ENCODE peak calls at places on chromosomes 2 and 18, in seven cellular contexts. One of them, this sample, is unnamed.

GRCh38 chr2:68103026-68103425 is 40.2 kb upstream of the C1D start:
- DNase-seq in frontal cortex: no peak
- DNase-seq in Caki2: no peak
- DNase-seq in progenitor cell of endocrine pancreas: no peak
- DNase-seq in astrocyte of the cerebellum: no peak
- DNase-seq in memory B cell: no peak
- DNase-seq in ovary: no peak
- DNase-seq in this sample: no peak

GRCh38 chr18:72458256-72458655 is 85.9 kb downstream of the CBLN2 start:
- DNase-seq in ovary: no peak
- DNase-seq in frontal cortex: no peak
- DNase-seq in memory B cell: no peak
- DNase-seq in astrocyte of the cerebellum: no peak
- DNase-seq in progenitor cell of endocrine pancreas: no peak
- DNase-seq in Caki2: no peak
- DNase-seq in this sample: no peak

GRCh38 chr2:189545424-189545823 is 35.2 kb downstream of the SLC40A1 start:
- DNase-seq in ovary: no peak
- DNase-seq in progenitor cell of endocrine pancreas: no peak
- DNase-seq in astrocyte of the cerebellum: no peak
- DNase-seq in frontal cortex: no peak
- DNase-seq in memory B cell: no peak
- DNase-seq in Caki2: no peak
- DNase-seq in this sample: no peak

GRCh38 chr2:156181208-156181607 is 151.3 kb downstream of the NR4A2 start:
- DNase-seq in memory B cell: no peak
- DNase-seq in progenitor cell of endocrine pancreas: no peak
- DNase-seq in Caki2: no peak
- DNase-seq in astrocyte of the cerebellum: no peak
- DNase-seq in frontal cortex: no peak
- DNase-seq in ovary: no peak
- DNase-seq in this sample: no peak

GRCh38 chr2:30108192-30108591 is 38.6 kb upstream of the YPEL5 start:
- DNase-seq in progenitor cell of endocrine pancreas: no peak
- DNase-seq in ovary: no peak
- DNase-seq in Caki2: no peak
- DNase-seq in memory B cell: no peak
- DNase-seq in astrocyte of the cerebellum: no peak
- DNase-seq in frontal cortex: no peak
- DNase-seq in this sample: no peak

GRCh38 chr2:238142382-238143205 is 4.1 kb downstream of the KLHL30 start:
- DNase-seq in Caki2: no peak
- DNase-seq in astrocyte of the cerebellum: no peak
- DNase-seq in progenitor cell of endocrine pancreas: no peak
- DNase-seq in ovary: no peak
- DNase-seq in memory B cell: no peak
- DNase-seq in frontal cortex: no peak
- DNase-seq in this sample: no peak

GRCh38 chr2:685421-685820 is 8.2 kb upstream of the TMEM18 start:
- DNase-seq in astrocyte of the cerebellum: no peak
- DNase-seq in Caki2: no peak
- DNase-seq in ovary: no peak
- DNase-seq in frontal cortex: no peak
- DNase-seq in memory B cell: no peak
- DNase-seq in progenitor cell of endocrine pancreas: no peak
- DNase-seq in this sample: no peak

GRCh38 chr2:42025151-42025582 is 22.7 kb upstream of the PKDCC start:
- DNase-seq in memory B cell: no peak
- DNase-seq in frontal cortex: no peak
- DNase-seq in ovary: peak
- DNase-seq in progenitor cell of endocrine pancreas: no peak
- DNase-seq in astrocyte of the cerebellum: peak
- DNase-seq in Caki2: no peak
- DNase-seq in this sample: no peak

GRCh38 chr2:176291768-176292393 is 22.6 kb downstream of the MTX2 start:
- DNase-seq in ovary: no peak
- DNase-seq in Caki2: no peak
- DNase-seq in astrocyte of the cerebellum: no peak
- DNase-seq in progenitor cell of endocrine pancreas: no peak
- DNase-seq in memory B cell: no peak
- DNase-seq in frontal cortex: no peak
- DNase-seq in this sample: no peak

GRCh38 chr18:45008694-45009372 is 328.1 kb downstream of the SETBP1 start:
- DNase-seq in Caki2: no peak
- DNase-seq in progenitor cell of endocrine pancreas: no peak
- DNase-seq in frontal cortex: no peak
- DNase-seq in memory B cell: no peak
- DNase-seq in astrocyte of the cerebellum: no peak
- DNase-seq in ovary: no peak
- DNase-seq in this sample: no peak

GRCh38 chr2:134980639-134981038 is 62.0 kb downstream of the CCNT2 start:
- DNase-seq in frontal cortex: no peak
- DNase-seq in Caki2: no peak
- DNase-seq in ovary: no peak
- DNase-seq in memory B cell: no peak
- DNase-seq in progenitor cell of endocrine pancreas: no peak
- DNase-seq in astrocyte of the cerebellum: no peak
- DNase-seq in this sample: no peak

GRCh38 chr2:168183308-168183997 is 63.9 kb downstream of the STK39 start:
- DNase-seq in ovary: no peak
- DNase-seq in Caki2: no peak
- DNase-seq in progenitor cell of endocrine pancreas: no peak
- DNase-seq in memory B cell: no peak
- DNase-seq in frontal cortex: no peak
- DNase-seq in astrocyte of the cerebellum: no peak
- DNase-seq in this sample: no peak

GRCh38 chr2:222120933-222121332 is 177.9 kb downstream of the PAX3 start:
- DNase-seq in memory B cell: no peak
- DNase-seq in ovary: no peak
- DNase-seq in astrocyte of the cerebellum: no peak
- DNase-seq in frontal cortex: no peak
- DNase-seq in progenitor cell of endocrine pancreas: no peak
- DNase-seq in Caki2: no peak
- DNase-seq in this sample: no peak

GRCh38 chr2:3145471-3146027 is 232.1 kb downstream of the EIPR1 start:
- DNase-seq in frontal cortex: no peak
- DNase-seq in astrocyte of the cerebellum: no peak
- DNase-seq in ovary: no peak
- DNase-seq in progenitor cell of endocrine pancreas: no peak
- DNase-seq in memory B cell: no peak
- DNase-seq in Caki2: no peak
- DNase-seq in this sample: no peak

GRCh38 chr2:111662039-111662740 is 221.8 kb downstream of the ANAPC1 start:
- DNase-seq in frontal cortex: no peak
- DNase-seq in memory B cell: no peak
- DNase-seq in astrocyte of the cerebellum: no peak
- DNase-seq in Caki2: no peak
- DNase-seq in ovary: no peak
- DNase-seq in progenitor cell of endocrine pancreas: no peak
- DNase-seq in this sample: no peak

GRCh38 chr2:97699765-97700444 is 13.5 kb upstream of the ZAP70 start:
- DNase-seq in frontal cortex: no peak
- DNase-seq in progenitor cell of endocrine pancreas: peak
- DNase-seq in astrocyte of the cerebellum: peak
- DNase-seq in memory B cell: peak
- DNase-seq in ovary: no peak
- DNase-seq in Caki2: peak
- DNase-seq in this sample: peak

GRCh38 chr2:64212801-64213321 is 68.6 kb upstream of the PELI1 start:
- DNase-seq in Caki2: peak
- DNase-seq in frontal cortex: no peak
- DNase-seq in ovary: no peak
- DNase-seq in progenitor cell of endocrine pancreas: no peak
- DNase-seq in astrocyte of the cerebellum: peak
- DNase-seq in memory B cell: no peak
- DNase-seq in this sample: no peak

GRCh38 chr2:85804583-85804982 is 50.8 kb downstream of the ATOH8 start:
- DNase-seq in astrocyte of the cerebellum: no peak
- DNase-seq in progenitor cell of endocrine pancreas: no peak
- DNase-seq in ovary: no peak
- DNase-seq in frontal cortex: no peak
- DNase-seq in Caki2: no peak
- DNase-seq in memory B cell: no peak
- DNase-seq in this sample: no peak

GRCh38 chr18:42196651-42197050 is 241.6 kb downstream of the PIK3C3 start:
- DNase-seq in ovary: no peak
- DNase-seq in Caki2: peak
- DNase-seq in progenitor cell of endocrine pancreas: no peak
- DNase-seq in memory B cell: no peak
- DNase-seq in astrocyte of the cerebellum: no peak
- DNase-seq in frontal cortex: no peak
- DNase-seq in this sample: no peak

GRCh38 chr18:23274638-23275482 is 139.6 kb downstream of the CABLES1 start:
- DNase-seq in Caki2: no peak
- DNase-seq in memory B cell: no peak
- DNase-seq in frontal cortex: no peak
- DNase-seq in progenitor cell of endocrine pancreas: no peak
- DNase-seq in ovary: no peak
- DNase-seq in astrocyte of the cerebellum: no peak
- DNase-seq in this sample: no peak

GRCh38 chr2:239826376-239826775 is 198.8 kb downstream of the NDUFA10 start:
- DNase-seq in memory B cell: no peak
- DNase-seq in Caki2: no peak
- DNase-seq in ovary: no peak
- DNase-seq in progenitor cell of endocrine pancreas: no peak
- DNase-seq in astrocyte of the cerebellum: no peak
- DNase-seq in frontal cortex: peak
- DNase-seq in this sample: no peak

GRCh38 chr2:14632133-14632936 is at the start of gene LRATD1:
- DNase-seq in ovary: peak
- DNase-seq in frontal cortex: peak
- DNase-seq in astrocyte of the cerebellum: peak
- DNase-seq in progenitor cell of endocrine pancreas: peak
- DNase-seq in memory B cell: no peak
- DNase-seq in Caki2: peak
- DNase-seq in this sample: no peak

GRCh38 chr2:207333599-207334308 is 168.0 kb upstream of the KLF7 start:
- DNase-seq in ovary: no peak
- DNase-seq in memory B cell: no peak
- DNase-seq in astrocyte of the cerebellum: no peak
- DNase-seq in frontal cortex: no peak
- DNase-seq in progenitor cell of endocrine pancreas: no peak
- DNase-seq in Caki2: no peak
- DNase-seq in this sample: no peak

GRCh38 chr2:206558492-206558891 is 83.8 kb upstream of the FAM237A start:
- DNase-seq in memory B cell: no peak
- DNase-seq in Caki2: no peak
- DNase-seq in frontal cortex: no peak
- DNase-seq in astrocyte of the cerebellum: no peak
- DNase-seq in progenitor cell of endocrine pancreas: no peak
- DNase-seq in ovary: no peak
- DNase-seq in this sample: no peak

GRCh38 chr2:241692448-241692847 is 5.8 kb upstream of the DTYMK start:
- DNase-seq in astrocyte of the cerebellum: no peak
- DNase-seq in progenitor cell of endocrine pancreas: no peak
- DNase-seq in frontal cortex: no peak
- DNase-seq in ovary: no peak
- DNase-seq in Caki2: no peak
- DNase-seq in memory B cell: no peak
- DNase-seq in this sample: no peak

GRCh38 chr18:52781113-52781512 is 441.1 kb downstream of the DCC start:
- DNase-seq in ovary: no peak
- DNase-seq in astrocyte of the cerebellum: no peak
- DNase-seq in progenitor cell of endocrine pancreas: no peak
- DNase-seq in frontal cortex: no peak
- DNase-seq in Caki2: no peak
- DNase-seq in memory B cell: no peak
- DNase-seq in this sample: no peak

GRCh38 chr18:3305354-3305762 is 43.4 kb downstream of the MYL12B start:
- DNase-seq in Caki2: no peak
- DNase-seq in progenitor cell of endocrine pancreas: no peak
- DNase-seq in astrocyte of the cerebellum: peak
- DNase-seq in memory B cell: no peak
- DNase-seq in frontal cortex: no peak
- DNase-seq in ovary: no peak
- DNase-seq in this sample: no peak

GRCh38 chr2:141810148-141810547 is 320.7 kb downstream of the LRP1B start:
- DNase-seq in progenitor cell of endocrine pancreas: no peak
- DNase-seq in memory B cell: no peak
- DNase-seq in frontal cortex: no peak
- DNase-seq in ovary: no peak
- DNase-seq in Caki2: no peak
- DNase-seq in astrocyte of the cerebellum: no peak
- DNase-seq in this sample: no peak

GRCh38 chr18:42706618-42707017 is 408.9 kb downstream of the RIT2 start:
- DNase-seq in memory B cell: no peak
- DNase-seq in astrocyte of the cerebellum: no peak
- DNase-seq in ovary: no peak
- DNase-seq in Caki2: peak
- DNase-seq in progenitor cell of endocrine pancreas: no peak
- DNase-seq in frontal cortex: no peak
- DNase-seq in this sample: no peak

GRCh38 chr2:46574457-46575354 is 95.3 kb downstream of the TMEM247 start:
- DNase-seq in ovary: no peak
- DNase-seq in memory B cell: no peak
- DNase-seq in frontal cortex: no peak
- DNase-seq in progenitor cell of endocrine pancreas: no peak
- DNase-seq in astrocyte of the cerebellum: no peak
- DNase-seq in Caki2: no peak
- DNase-seq in this sample: no peak

GRCh38 chr2:234288974-234289455 is 207.9 kb downstream of the ARL4C start:
- DNase-seq in progenitor cell of endocrine pancreas: peak
- DNase-seq in memory B cell: peak
- DNase-seq in ovary: no peak
- DNase-seq in Caki2: no peak
- DNase-seq in astrocyte of the cerebellum: no peak
- DNase-seq in frontal cortex: peak
- DNase-seq in this sample: peak

GRCh38 chr2:100936972-100937542 is 65.0 kb upstream of the RPL31 start:
- DNase-seq in progenitor cell of endocrine pancreas: no peak
- DNase-seq in astrocyte of the cerebellum: no peak
- DNase-seq in memory B cell: no peak
- DNase-seq in ovary: no peak
- DNase-seq in frontal cortex: no peak
- DNase-seq in Caki2: no peak
- DNase-seq in this sample: no peak

GRCh38 chr2:43758738-43759137 is 15.1 kb upstream of the DYNC2LI1 start:
- DNase-seq in Caki2: no peak
- DNase-seq in astrocyte of the cerebellum: no peak
- DNase-seq in ovary: no peak
- DNase-seq in memory B cell: no peak
- DNase-seq in frontal cortex: no peak
- DNase-seq in progenitor cell of endocrine pancreas: no peak
- DNase-seq in this sample: no peak

GRCh38 chr2:39618236-39618635 is 47.5 kb upstream of the TMEM178A start:
- DNase-seq in Caki2: no peak
- DNase-seq in astrocyte of the cerebellum: no peak
- DNase-seq in progenitor cell of endocrine pancreas: no peak
- DNase-seq in ovary: no peak
- DNase-seq in memory B cell: no peak
- DNase-seq in frontal cortex: no peak
- DNase-seq in this sample: no peak

GRCh38 chr18:35077937-35078336 is 36.7 kb downstream of the MAPRE2 start:
- DNase-seq in progenitor cell of endocrine pancreas: no peak
- DNase-seq in astrocyte of the cerebellum: no peak
- DNase-seq in ovary: no peak
- DNase-seq in Caki2: no peak
- DNase-seq in memory B cell: no peak
- DNase-seq in frontal cortex: no peak
- DNase-seq in this sample: no peak

GRCh38 chr2:35356332-35356731 is 999.2 kb upstream of the CRIM1 start:
- DNase-seq in Caki2: no peak
- DNase-seq in frontal cortex: no peak
- DNase-seq in memory B cell: no peak
- DNase-seq in ovary: no peak
- DNase-seq in progenitor cell of endocrine pancreas: no peak
- DNase-seq in astrocyte of the cerebellum: no peak
- DNase-seq in this sample: no peak

GRCh38 chr2:223860809-223861738 is 23.7 kb upstream of the AP1S3 start:
- DNase-seq in ovary: no peak
- DNase-seq in astrocyte of the cerebellum: no peak
- DNase-seq in Caki2: peak
- DNase-seq in frontal cortex: no peak
- DNase-seq in progenitor cell of endocrine pancreas: peak
- DNase-seq in memory B cell: no peak
- DNase-seq in this sample: no peak

GRCh38 chr2:172858473-172858745 is 122.8 kb downstream of the RAPGEF4 start:
- DNase-seq in frontal cortex: no peak
- DNase-seq in astrocyte of the cerebellum: no peak
- DNase-seq in ovary: no peak
- DNase-seq in progenitor cell of endocrine pancreas: no peak
- DNase-seq in memory B cell: no peak
- DNase-seq in Caki2: no peak
- DNase-seq in this sample: no peak

This sample was measured in naive B cell.